ENCODE peak calls at places on chromosomes 11 and 22, in four cellular contexts. D is K562, Q is HCT116, X is HepG2. W is an unnamed sample.

GRCh38 chr22:35231585-35232084 is 25.7 kb upstream of the HMGXB4 start:
- DNase-seq in D (peak; percentile 69), Q (peak; percentile 85), X (peak; percentile 75), W (peak; percentile 47)

GRCh38 chr22:47063606-47064005 is 301.2 kb downstream of the TBC1D22A start:
- DNase-seq in D (no peak), Q (no peak), X (no peak), W (no peak)

GRCh38 chr11:6216501-6216900 is 11.1 kb downstream of the C11orf42 start:
- DNase-seq in D (no peak), Q (no peak), X (no peak), W (no peak)

GRCh38 chr11:63961608-63962412 is 12.6 kb upstream of the COX8A start:
- DNase-seq in D (no peak), Q (no peak), X (peak; percentile 46), W (no peak)

GRCh38 chr11:73942030-73942429 is 8.8 kb upstream of the DNAJB13 start:
- DNase-seq in D (no peak), Q (no peak), X (no peak), W (no peak)

GRCh38 chr11:8767466-8768142 is 85.0 kb downstream of the RPL27A start:
- DNase-seq in D (no peak), Q (no peak), X (no peak), W (no peak)

GRCh38 chr11:83609181-83609580 is 323.0 kb upstream of the CCDC90B start:
- DNase-seq in D (no peak), Q (no peak), X (no peak), W (no peak)

GRCh38 chr11:9972917-9973504 is 309.1 kb downstream of the SWAP70 start:
- DNase-seq in D (peak; percentile 57), Q (peak; percentile 16), X (peak; percentile 40), W (peak; percentile 53)

GRCh38 chr11:131378931-131379330 is 8.5 kb downstream of the NTM start:
- DNase-seq in D (no peak), Q (no peak), X (no peak), W (no peak)

GRCh38 chr11:8105666-8106065 is 24.7 kb downstream of the TUB start:
- DNase-seq in D (no peak), Q (no peak), X (no peak), W (no peak)

GRCh38 chr22:33056108-33056507 is 2.1 kb downstream of the SYN3 start:
- DNase-seq in D (no peak), Q (no peak), X (no peak), W (no peak)

GRCh38 chr11:92423133-92423532 is 198.5 kb downstream of the FAT3 start:
- DNase-seq in D (no peak), Q (no peak), X (no peak), W (no peak)

GRCh38 chr11:93983542-93984204 is 37.5 kb upstream of the HEPHL1 start:
- DNase-seq in D (peak; percentile 21), Q (no peak), X (no peak), W (no peak)

GRCh38 chr11:68206211-68206610 is 6.9 kb downstream of the KMT5B start:
- DNase-seq in D (peak; percentile 47), Q (peak; percentile 53), X (peak; percentile 74), W (peak; percentile 62)

GRCh38 chr11:125464266-125464662 is 31.8 kb downstream of the FEZ1 start:
- DNase-seq in D (peak; percentile 42), Q (no peak), X (no peak), W (no peak)

GRCh38 chr22:37303821-37304274 is 21.5 kb downstream of the CYTH4 start:
- DNase-seq in D (peak; percentile 40), Q (peak; percentile 42), X (peak; percentile 32), W (peak; percentile 75)

GRCh38 chr11:68598816-68599653 is 85.3 kb upstream of the GAL start:
- DNase-seq in D (no peak), Q (no peak), X (no peak), W (no peak)

GRCh38 chr11:87780068-87780413 is 395.2 kb downstream of the RAB38 start:
- DNase-seq in D (no peak), Q (no peak), X (no peak), W (no peak)

GRCh38 chr11:66970808-66971442 is 4.2 kb upstream of the C11orf86 start:
- DNase-seq in D (no peak), Q (peak; percentile 89), X (peak; percentile 95), W (peak; percentile 91)

GRCh38 chr11:124897681-124898680 is at the start of gene ROBO4:
- DNase-seq in D (no peak), Q (peak; percentile 22), X (peak; percentile 22), W (peak; percentile 57)

GRCh38 chr11:75477614-75477935 is 44.6 kb upstream of the KLHL35 start:
- DNase-seq in D (no peak), Q (no peak), X (no peak), W (no peak)

GRCh38 chr22:25153961-25154685 is 45.5 kb upstream of the CRYBB3 start:
- DNase-seq in D (no peak), Q (no peak), X (peak; percentile 36), W (no peak)

GRCh38 chr11:71491531-71492329 is 35.3 kb upstream of the KRTAP5-7 start:
- DNase-seq in D (no peak), Q (no peak), X (no peak), W (no peak)

GRCh38 chr22:45883811-45884170 is 93.2 kb downstream of the WNT7B start:
- DNase-seq in D (no peak), Q (no peak), X (no peak), W (no peak)

GRCh38 chr11:22536036-22536435 is 89.6 kb downstream of the FANCF start:
- DNase-seq in D (no peak), Q (no peak), X (no peak), W (no peak)

GRCh38 chr11:6992457-6993431 is 27.4 kb downstream of the ZNF214 start:
- DNase-seq in D (no peak), Q (no peak), X (no peak), W (peak; percentile 74)

GRCh38 chr22:50340157-50340879 is 2.8 kb upstream of the PPP6R2 start:
- DNase-seq in D (no peak), Q (no peak), X (peak; percentile 70), W (no peak)

GRCh38 chr22:42945736-42946135 is 69.2 kb downstream of the PACSIN2 start:
- DNase-seq in D (no peak), Q (no peak), X (no peak), W (no peak)

GRCh38 chr22:38432264-38432663 is 22.7 kb downstream of the KCNJ4 start:
- DNase-seq in D (no peak), Q (no peak), X (peak; percentile 35), W (no peak)

GRCh38 chr11:92714111-92714510 is 255.3 kb upstream of the MTNR1B start:
- DNase-seq in D (no peak), Q (no peak), X (no peak), W (no peak)

GRCh38 chr22:19061471-19062138 is 60.6 kb downstream of the DGCR2 start:
- DNase-seq in D (no peak), Q (no peak), X (no peak), W (no peak)

GRCh38 chr11:134677338-134677948 is 265.4 kb upstream of the B3GAT1 start:
- DNase-seq in D (no peak), Q (no peak), X (no peak), W (no peak)

GRCh38 chr11:59615637-59616395 is at the start of gene OSBP:
- DNase-seq in D (peak; percentile 99), Q (peak; percentile 100), X (peak; percentile 99), W (peak; percentile 100)
- TF ChIP-seq POLR2AphosphoS5 in D (peak; percentile 44), Q (peak; percentile 59), X (peak; percentile 42), W (peak; percentile 31)

GRCh38 chr11:122163420-122163819 is 47.4 kb upstream of the BLID start:
- DNase-seq in D (no peak), Q (no peak), X (no peak), W (no peak)
- TF ChIP-seq TCF7L2 in D (no peak), Q (no peak), X (no peak), W (no peak)

GRCh38 chr11:2898366-2899079 is 12.9 kb upstream of the CDKN1C start:
- DNase-seq in D (peak; percentile 44), Q (no peak), X (peak; percentile 17), W (no peak)
- TF ChIP-seq POLR2AphosphoS5 in D (no peak), Q (peak; percentile 79), X (no peak), W (no peak)

DNA sequence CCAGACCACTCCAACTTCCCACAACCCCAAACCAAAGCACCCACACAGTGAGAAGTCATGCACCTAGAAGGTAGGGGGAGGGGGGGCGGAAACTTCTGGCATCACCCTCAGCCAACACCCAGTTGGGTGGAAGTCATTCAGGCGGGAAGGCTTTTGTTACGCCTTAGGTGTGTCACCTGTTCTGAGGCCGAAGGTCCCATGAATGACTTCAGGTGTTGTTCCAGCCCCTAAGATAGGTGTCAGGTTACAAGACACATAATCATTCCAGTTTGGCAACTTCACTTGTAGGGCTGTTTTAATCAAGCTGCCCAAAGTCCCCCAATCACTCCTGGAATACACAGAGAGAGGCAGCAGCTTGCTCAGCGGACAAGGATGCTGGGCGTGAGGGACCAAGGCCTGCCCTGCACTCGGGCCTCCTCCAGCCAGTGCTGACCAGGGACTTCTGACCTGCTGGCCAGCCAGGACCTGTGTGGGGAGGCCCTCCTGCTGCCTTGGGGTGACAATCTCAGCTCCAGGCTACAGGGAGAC is at the start of gene TMPRSS4:
- DNase-seq in D (no peak), Q (peak; percentile 61), X (no peak), W (no peak)
- TF ChIP-seq TCF7L2 in D (no peak), Q (no peak), X (no peak), W (no peak)

GRCh38 chr11:11311169-11311568 is 41.9 kb downstream of the CSNK2A3 start:
- DNase-seq in D (no peak), Q (no peak), X (no peak), W (no peak)
- TF ChIP-seq POLR2AphosphoS5 in D (no peak), Q (no peak), X (no peak), W (no peak)

GRCh38 chr11:76885390-76886097 is 24.8 kb downstream of the ACER3 start:
- DNase-seq in D (no peak), Q (no peak), X (no peak), W (no peak)
- TF ChIP-seq TCF7L2 in D (no peak), Q (no peak), X (no peak), W (no peak)

DNA sequence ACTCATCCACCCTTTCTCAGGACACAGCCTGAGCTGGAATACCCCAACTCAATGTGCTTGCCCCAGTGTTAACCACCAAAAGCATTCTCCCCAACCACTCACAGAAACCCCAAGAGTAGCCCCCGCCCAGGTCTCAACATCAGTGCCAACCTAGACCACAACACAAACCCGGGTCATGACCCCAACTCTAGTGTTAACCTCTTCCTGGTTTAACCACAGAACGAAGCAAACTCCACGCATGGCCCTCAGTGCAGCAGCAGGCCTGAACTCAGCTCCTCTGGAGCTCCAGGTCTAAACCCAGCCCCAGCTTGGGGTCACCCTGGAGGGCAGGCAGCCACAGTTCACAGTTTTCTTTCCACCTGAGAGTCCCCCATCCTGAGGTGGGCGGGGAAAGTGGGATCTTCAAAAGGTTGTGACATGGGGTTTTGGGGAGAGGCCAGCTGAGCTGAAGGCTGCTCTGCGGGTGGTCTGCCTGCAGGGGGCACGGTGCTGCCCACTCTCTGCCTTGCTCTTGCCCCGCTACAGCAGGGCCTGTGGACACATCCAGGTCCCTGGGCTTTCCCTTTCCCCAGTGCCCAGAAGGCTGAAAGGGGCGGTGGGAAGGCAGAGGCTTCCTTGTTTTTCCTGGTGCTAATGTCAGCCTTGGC is 37.9 kb downstream of the NECTIN1 start:
- DNase-seq in D (peak; percentile 30), Q (no peak), X (no peak), W (no peak)
- TF ChIP-seq POLR2AphosphoS5 in D (no peak), Q (no peak), X (no peak), W (no peak)